ENCODE peak calls at places on chromosome 7, in ten cellular contexts. P, W, D, Q, Y, I, B, C, V and R are unnamed samples.

GRCh38 chr7:17532861-17533404 is 234.5 kb downstream of the AHR start:
- DNase-seq in Y (no peak), P (peak; percentile 96), C (no peak), V (no peak), B (no peak), I (no peak), D (no peak), W (no peak), Q (peak; percentile 89), R (no peak)

GRCh38 chr7:136807598-136807997 is 60.9 kb upstream of the CHRM2 start:
- DNase-seq in W (no peak), I (no peak), D (no peak), Y (no peak), B (no peak), P (no peak), Q (no peak), C (no peak), V (no peak), R (no peak)

GRCh38 chr7:87420173-87420572 is 55.3 kb downstream of the ABCB4 start:
- DNase-seq in D (no peak), P (no peak), Q (no peak), Y (no peak), B (no peak), I (no peak), V (no peak), C (no peak), W (no peak), R (no peak)

GRCh38 chr7:8052824-8053223 is 84.2 kb downstream of the GLCCI1 start:
- DNase-seq in C (no peak), B (no peak), V (no peak), Q (no peak), D (no peak), I (no peak), W (no peak), Y (no peak), P (no peak), R (no peak)

GRCh38 chr7:37366445-37366844 is 82.2 kb downstream of the ELMO1 start:
- DNase-seq in W (no peak), I (no peak), D (no peak), Q (no peak), P (no peak), C (no peak), V (no peak), Y (no peak), B (no peak), R (no peak)

GRCh38 chr7:64832136-64832535 is 37.9 kb downstream of the ZNF138 start:
- DNase-seq in Y (no peak), I (no peak), V (no peak), Q (no peak), D (no peak), P (no peak), W (no peak), C (no peak), B (no peak), R (no peak)

GRCh38 chr7:141073173-141073640 is 657 bp upstream of the TMEM178B start:
- DNase-seq in B (no peak), P (peak; percentile 7), Q (peak; percentile 26), D (peak; percentile 49), V (peak; percentile 72), W (peak; percentile 9), C (no peak), I (no peak), Y (peak; percentile 82), R (no peak)

GRCh38 chr7:16698200-16698910 is 52.4 kb downstream of the BZW2 start:
- DNase-seq in C (no peak), W (no peak), Y (no peak), D (no peak), P (no peak), I (no peak), Q (no peak), V (no peak), B (no peak), R (no peak)

GRCh38 chr7:46739378-46740234 is 818.5 kb upstream of the IGFBP3 start:
- DNase-seq in W (no peak), C (no peak), V (no peak), Q (no peak), D (no peak), P (no peak), B (no peak), I (no peak), Y (no peak), R (no peak)

GRCh38 chr7:139078399-139078798 is 31.1 kb downstream of the ZC3HAV1 start:
- DNase-seq in Q (peak; percentile 11), W (no peak), D (no peak), I (no peak), V (no peak), P (peak; percentile 10), Y (no peak), C (no peak), B (no peak), R (no peak)

GRCh38 chr7:3832199-3832598 is 531.1 kb downstream of the SDK1 start:
- DNase-seq in Y (no peak), P (peak; percentile 4), I (no peak), C (no peak), W (no peak), Q (no peak), B (no peak), D (no peak), V (no peak), R (no peak)

GRCh38 chr7:37062460-37062859 is 338.2 kb upstream of the AOAH start:
- DNase-seq in Y (no peak), W (no peak), I (no peak), B (no peak), V (no peak), C (no peak), Q (no peak), D (no peak), P (no peak), R (no peak)

DNA sequence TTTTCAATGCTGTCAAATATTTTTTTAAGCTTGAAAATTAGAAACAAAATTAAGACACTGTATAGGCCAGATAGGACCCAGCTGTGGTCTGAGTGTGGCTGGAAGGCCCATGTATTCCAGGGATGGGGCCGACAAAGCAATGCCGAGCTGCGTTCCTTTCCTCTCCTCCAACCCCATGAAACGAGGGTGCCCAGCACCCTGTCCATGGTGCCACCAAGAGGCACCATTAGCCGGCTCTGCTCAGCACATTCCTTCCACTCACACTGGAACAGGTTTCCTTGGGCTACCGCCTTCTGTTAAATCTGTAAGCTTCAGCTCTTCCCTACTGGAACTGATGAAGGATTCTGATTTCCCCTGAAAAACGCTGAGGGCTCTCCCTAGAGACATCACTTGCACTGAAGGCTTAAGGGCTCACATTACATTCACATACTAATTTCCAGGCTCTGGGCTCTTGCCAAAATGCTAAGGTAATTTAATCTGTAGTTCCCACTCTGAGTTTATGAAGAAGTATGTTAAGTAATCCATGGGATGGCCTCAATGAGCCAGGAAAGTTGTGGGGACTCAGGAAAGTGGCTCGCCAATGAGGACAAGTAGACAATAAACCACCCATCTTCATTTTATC is 73.7 kb upstream of the CAMK2B start:
- DNase-seq in W (no peak), C (no peak), Y (no peak), V (no peak), Q (no peak), D (no peak), I (no peak), P (no peak), B (no peak), R (no peak)
- H3K4me3 ChIP-seq in W (no peak overlapping the region), C (no peak overlapping the region), Y (no peak overlapping the region), V (no peak overlapping the region), Q (no peak overlapping the region), D (no peak overlapping the region), I (no peak overlapping the region), P (no peak overlapping the region), B (no peak overlapping the region), R (no peak overlapping the region)

GRCh38 chr7:34747176-34747781 is 89.3 kb downstream of the NPSR1 start:
- DNase-seq in Y (peak; percentile 86), P (no peak), Q (no peak), W (no peak), I (no peak), B (no peak), D (no peak), V (no peak), C (no peak), R (no peak)
- H3K27ac ChIP-seq in Y (peak overlapping the region; percentile 45), P (no peak overlapping the region), Q (no peak overlapping the region), W (no peak overlapping the region), I (no peak overlapping the region), B (no peak overlapping the region), D (peak overlapping the region; percentile 75), V (peak overlapping the region; percentile 61), C (no peak overlapping the region), R (no peak overlapping the region)

GRCh38 chr7:157405914-157406810 is 69.4 kb downstream of the DNAJB6 start:
- DNase-seq in D (no peak), W (no peak), Y (no peak), B (peak; percentile 55), Q (no peak), P (no peak), I (no peak), C (no peak), V (no peak), R (peak; percentile 54)
- TF ChIP-seq CTCF in D (no peak), W (no peak), Y (no peak), B (no peak), Q (peak; percentile 32), P (peak; percentile 27), I (no peak), C (peak; percentile 74), V (peak; percentile 41), R (no peak)

DNA sequence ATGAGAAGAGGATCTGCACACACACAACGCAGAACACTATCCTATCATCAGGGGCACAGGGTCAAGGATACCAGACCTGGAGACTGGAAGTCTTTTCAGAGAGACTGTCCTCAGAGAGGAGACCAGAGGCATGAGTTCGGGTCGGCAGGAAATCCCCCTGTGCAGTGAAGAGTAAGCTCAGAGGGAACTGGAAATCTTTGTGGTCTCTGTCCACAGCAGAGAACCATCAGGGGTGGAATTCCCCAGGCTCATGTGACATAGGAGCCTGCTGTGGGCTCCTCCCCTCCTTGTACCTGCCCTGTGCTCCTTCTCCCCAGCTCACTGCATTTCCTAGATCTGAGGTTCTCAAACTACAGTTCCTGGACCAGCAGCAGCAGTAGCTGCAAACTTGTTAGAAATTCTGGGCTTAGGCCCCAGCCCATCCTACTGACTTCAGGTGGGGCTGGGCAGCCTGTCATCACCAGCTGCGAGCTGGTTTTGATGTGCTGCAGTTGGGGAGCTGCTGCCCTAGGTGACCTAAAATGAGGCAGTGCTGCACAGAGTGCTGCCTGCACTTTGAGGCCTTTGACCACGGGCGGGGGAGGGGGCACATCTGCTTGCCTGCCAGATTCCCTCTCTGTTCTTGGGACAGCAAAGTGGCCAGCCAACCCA is 2.4 kb downstream of the ZMIZ2 start:
- DNase-seq in I (no peak), Q (peak; percentile 8), B (no peak), V (peak; percentile 43), P (no peak), C (no peak), Y (peak; percentile 84), D (peak; percentile 51), W (peak; percentile 44), R (no peak)
- H3K4me3 ChIP-seq in I (no peak overlapping the region), Q (no peak overlapping the region), B (no peak overlapping the region), V (no peak overlapping the region), P (no peak overlapping the region), C (no peak overlapping the region), Y (peak overlapping the region; percentile 94), D (no peak overlapping the region), W (no peak overlapping the region), R (no peak overlapping the region)

DNA sequence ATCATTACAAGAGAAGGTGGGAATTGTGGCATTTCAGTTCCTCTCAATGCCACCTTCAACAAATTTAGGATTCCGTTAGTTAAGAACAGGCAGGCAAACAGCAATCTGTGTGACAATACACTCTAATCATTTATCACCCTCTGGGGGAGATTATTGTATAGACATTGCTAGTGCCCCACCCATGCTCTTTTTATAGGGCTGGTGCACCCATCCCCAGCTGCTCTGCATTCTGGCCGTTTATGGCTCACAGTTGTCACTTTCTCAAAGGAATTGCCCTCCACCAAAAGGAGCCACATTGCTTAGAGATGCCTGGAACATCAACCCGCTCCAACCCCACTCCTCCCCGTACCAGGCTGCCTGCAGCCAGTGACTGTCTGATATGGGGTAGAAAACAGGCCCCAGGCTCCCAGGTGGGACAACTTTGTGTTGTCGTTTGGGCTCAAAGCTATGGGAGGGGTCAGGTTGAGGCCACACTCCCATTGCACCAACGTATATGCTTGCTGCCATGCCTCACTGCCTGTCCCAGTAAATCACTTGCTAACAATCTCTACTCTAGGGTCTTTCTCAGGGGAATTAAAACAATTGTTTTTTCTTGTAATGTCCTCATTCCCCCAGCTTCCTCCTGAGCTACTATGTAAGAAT is 24.2 kb downstream of the ITGB8 start:
- DNase-seq in Q (no peak), C (no peak), D (no peak), W (no peak), P (no peak), B (no peak), Y (no peak), I (no peak), V (no peak), R (no peak)
- H3K27ac ChIP-seq in Q (no peak overlapping the region), C (no peak overlapping the region), D (no peak overlapping the region), W (no peak overlapping the region), P (peak overlapping the region; percentile 95), B (no peak overlapping the region), Y (no peak overlapping the region), I (peak overlapping the region; percentile 44), V (no peak overlapping the region), R (no peak overlapping the region)